ENCODE peak calls at places on chromosomes 11 and 22, in five cellular contexts. A is HepG2, C is WTC11, X is H1, Y is K562. I is an unnamed sample.

GRCh38 chr22:18085188-18085587 is 7.4 kb downstream of the PEX26 start:
- DNase-seq in A (no peak), C (no peak), X (no peak), Y (no peak), I (no peak)

GRCh38 chr11:64570341-64570740 is 20.7 kb upstream of the SLC22A12 start:
- DNase-seq in A (no peak), C (no peak), X (no peak), Y (no peak), I (no peak)

GRCh38 chr11:120525285-120526085 is 13.9 kb downstream of the GRIK4 start:
- DNase-seq in A (no peak), C (no peak), X (no peak), Y (no peak), I (no peak)

GRCh38 chr11:2173150-2173693 is 1.6 kb upstream of the TH start:
- DNase-seq in A (no peak), C (peak), X (no peak), Y (no peak), I (peak)

GRCh38 chr11:71249301-71249700 is 3.1 kb downstream of the SHANK2 start:
- DNase-seq in A (no peak), C (no peak), X (no peak), Y (no peak), I (no peak)

GRCh38 chr11:2510626-2511402 is 66.0 kb downstream of the KCNQ1 start:
- DNase-seq in A (no peak), C (peak), X (no peak), Y (peak), I (no peak)

GRCh38 chr22:21916309-21916918 is 36.2 kb downstream of the PPM1F start:
- DNase-seq in A (no peak), C (no peak), X (no peak), Y (no peak), I (no peak)

GRCh38 chr22:37533995-37534394 is 14.8 kb upstream of the CARD10 start:
- DNase-seq in A (no peak), C (no peak), X (no peak), Y (no peak), I (no peak)

GRCh38 chr11:33128739-33129138 is 32.5 kb downstream of the CSTF3 start:
- DNase-seq in A (no peak), C (no peak), X (no peak), Y (no peak), I (no peak)

GRCh38 chr11:80613630-80614029 is 1172.8 kb upstream of the TENM4 start:
- DNase-seq in A (no peak), C (no peak), X (no peak), Y (no peak), I (no peak)

GRCh38 chr22:34067031-34067430 is 146.8 kb upstream of the LARGE1 start:
- DNase-seq in A (no peak), C (no peak), X (no peak), Y (no peak), I (no peak)

GRCh38 chr11:128948583-128948982 is 5.9 kb upstream of the TP53AIP1 start:
- DNase-seq in A (no peak), C (peak), X (no peak), Y (no peak), I (peak)

GRCh38 chr11:9761441-9761945 is 97.6 kb downstream of the SWAP70 start:
- DNase-seq in A (no peak), C (no peak), X (no peak), Y (no peak), I (no peak)

GRCh38 chr11:133306019-133306418 is 226.3 kb downstream of the OPCML start:
- DNase-seq in A (no peak), C (peak), X (no peak), Y (no peak), I (peak)

GRCh38 chr11:9078113-9079041 is 13.0 kb downstream of the SCUBE2 start:
- DNase-seq in A (no peak), C (no peak), X (no peak), Y (no peak), I (peak)

GRCh38 chr11:77069336-77069968 is 2.7 kb downstream of the CAPN5 start:
- DNase-seq in A (no peak), C (no peak), X (no peak), Y (no peak), I (no peak)

GRCh38 chr22:19717691-19718254 is 3.5 kb downstream of the SEPTIN5 start:
- DNase-seq in A (no peak), C (peak), X (no peak), Y (no peak), I (peak)

GRCh38 chr22:38214248-38215056 is 12.7 kb downstream of the MAFF start:
- DNase-seq in A (no peak), C (peak), X (peak), Y (peak), I (peak)

GRCh38 chr11:125224391-125225015 is 60.0 kb downstream of the PKNOX2 start:
- DNase-seq in A (peak), C (peak), X (no peak), Y (peak), I (peak)

GRCh38 chr11:80477178-80477577 is 1036.3 kb upstream of the TENM4 start:
- DNase-seq in A (no peak), C (no peak), X (no peak), Y (no peak), I (no peak)

GRCh38 chr11:100753144-100753543 is 66.1 kb downstream of the ARHGAP42 start:
- DNase-seq in A (no peak), C (peak), X (peak), Y (no peak), I (peak)

GRCh38 chr22:23268877-23269276 is 88.6 kb downstream of the BCR start:
- DNase-seq in A (no peak), C (no peak), X (no peak), Y (peak), I (no peak)

GRCh38 chr11:11980200-11980599 is 28.2 kb downstream of the DKK3 start:
- DNase-seq in A (no peak), C (no peak), X (no peak), Y (no peak), I (no peak)

GRCh38 chr11:11978098-11978637 is 30.3 kb downstream of the DKK3 start:
- DNase-seq in A (no peak), C (no peak), X (no peak), Y (no peak), I (no peak)

GRCh38 chr11:11977206-11977938 is 31.1 kb downstream of the DKK3 start:
- DNase-seq in A (no peak), C (no peak), X (no peak), Y (no peak), I (peak)

GRCh38 chr11:11979487-11980117 is 28.8 kb downstream of the DKK3 start:
- DNase-seq in A (no peak), C (no peak), X (no peak), Y (no peak), I (no peak)

DNA sequence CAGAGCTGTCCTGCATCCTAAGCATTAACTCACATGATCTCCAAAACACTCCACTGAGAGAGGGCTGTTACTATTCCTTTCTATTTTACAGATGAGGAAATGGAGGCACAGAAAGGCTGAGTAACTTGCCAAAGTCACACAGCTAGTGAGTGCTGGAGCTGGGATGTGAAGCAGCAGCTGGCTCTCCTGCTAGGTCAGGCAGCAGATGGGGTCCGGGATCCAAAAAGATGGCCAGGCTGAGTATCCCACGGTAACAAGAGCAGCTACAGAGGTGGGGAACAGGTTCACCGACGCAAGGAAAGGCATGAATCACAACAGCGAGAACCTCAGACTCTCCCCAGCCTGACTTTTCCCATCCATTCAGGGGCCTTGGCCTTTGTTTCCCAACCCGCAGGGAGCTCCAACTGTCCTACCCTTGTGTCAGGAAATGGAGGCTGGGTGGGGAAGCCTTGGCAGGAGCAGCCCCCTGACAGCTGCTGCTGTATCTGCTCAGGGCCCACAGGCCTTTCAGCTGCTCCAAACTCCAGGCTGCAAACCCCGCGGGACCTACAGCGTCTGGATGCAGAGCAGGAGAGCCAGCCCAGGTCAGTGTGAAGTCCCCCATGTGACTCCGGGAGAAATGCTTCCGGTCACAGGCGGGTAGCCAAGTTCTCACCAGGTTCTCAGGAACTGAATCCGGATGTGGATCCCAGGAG is 29.5 kb downstream of the DKK3 start:
- DNase-seq in A (no peak), C (no peak), X (no peak), Y (no peak), I (no peak)
- TF ChIP-seq CREB1 in A (no peak), C (no peak), X (no peak), Y (no peak), I (no peak)

GRCh38 chr11:613369-613968 is 2.3 kb downstream of the IRF7 start:
- DNase-seq in A (no peak), C (peak), X (peak), Y (peak), I (peak)
- TF ChIP-seq CREB1 in A (no peak), C (no peak), X (no peak), Y (no peak), I (no peak)

GRCh38 chr22:45268958-45269844 is 15.5 kb upstream of the UPK3A start:
- DNase-seq in A (no peak), C (peak), X (no peak), Y (peak), I (peak)
- TF ChIP-seq CREB1 in A (no peak), C (no peak), X (no peak), Y (no peak), I (no peak)

DNA sequence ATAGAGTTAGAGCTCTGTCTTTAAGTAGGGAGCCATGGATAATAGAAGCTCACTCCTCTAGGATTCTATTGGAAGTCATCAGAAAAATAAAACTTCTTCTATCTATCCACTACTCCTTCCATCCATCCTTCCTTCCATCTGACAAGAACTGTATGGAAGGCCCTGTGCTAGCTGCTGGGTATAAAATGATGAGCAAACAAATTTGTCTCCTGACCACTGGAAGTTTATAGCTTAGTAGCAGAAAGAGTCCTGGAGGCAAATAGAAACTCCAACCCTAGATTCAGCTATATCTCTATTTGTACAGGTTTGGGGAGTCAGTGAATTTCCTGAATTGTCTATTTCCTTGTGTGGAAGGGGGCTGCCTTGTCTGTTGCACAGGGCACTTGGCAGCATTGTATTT is 136.6 kb downstream of the ME3 start:
- DNase-seq in A (no peak), C (no peak), X (no peak), Y (no peak), I (no peak)
- TF ChIP-seq CREB1 in A (no peak), C (no peak), X (no peak), Y (no peak), I (no peak)

GRCh38 chr11:56932572-56933235 is 56.0 kb upstream of the OR5AK2 start:
- DNase-seq in A (peak), C (no peak), X (no peak), Y (no peak), I (no peak)
- TF ChIP-seq CREB1 in A (no peak), C (no peak), X (no peak), Y (no peak), I (no peak)

DNA sequence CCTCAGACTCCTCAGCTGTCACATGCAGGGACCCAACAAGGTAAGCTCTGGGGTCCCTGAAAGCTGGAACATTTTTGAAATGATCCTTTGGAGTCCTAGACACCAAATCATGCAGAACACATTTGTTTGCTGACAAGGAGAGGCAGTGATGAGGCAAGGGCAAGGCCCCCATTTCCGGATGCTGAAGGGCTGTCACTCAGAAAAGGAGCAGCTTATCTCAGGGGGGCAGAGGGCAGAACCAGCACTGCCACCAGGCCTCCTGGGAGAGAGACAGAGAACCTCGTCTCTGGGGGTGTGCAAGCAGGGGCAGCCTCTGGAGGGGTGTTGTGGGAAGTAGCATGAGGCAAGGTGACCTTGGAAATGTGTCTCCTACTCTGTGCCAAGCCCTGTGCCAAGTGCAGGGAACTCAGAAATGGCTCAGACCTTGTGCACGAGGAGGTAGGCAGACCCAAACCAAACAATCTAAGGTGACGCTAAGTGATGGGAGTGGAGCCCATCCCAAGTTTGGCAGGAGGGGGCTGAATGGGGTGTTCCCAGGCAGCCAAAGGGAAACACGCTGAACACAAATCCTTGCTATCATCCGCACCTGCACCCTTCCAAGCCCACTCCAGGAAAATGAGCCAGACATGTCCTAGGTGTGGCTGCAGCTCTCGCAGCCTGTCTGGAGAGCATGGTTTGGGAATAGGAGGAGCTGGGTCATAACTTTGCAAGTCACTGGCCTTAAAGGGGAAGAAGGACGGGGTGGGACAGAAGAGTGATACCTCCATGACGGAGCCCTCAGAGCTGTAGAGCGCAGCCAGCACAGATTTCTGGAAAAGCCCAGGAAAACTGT is 94.2 kb downstream of the PDE2A start:
- DNase-seq in A (no peak), C (peak), X (no peak), Y (no peak), I (no peak)
- TF ChIP-seq CREB1 in A (no peak), C (no peak), X (no peak), Y (no peak), I (no peak)

GRCh38 chr11:57480409-57481137 is 20.2 kb downstream of the RTN4RL2 start:
- DNase-seq in A (peak), C (peak), X (no peak), Y (peak), I (peak)
- TF ChIP-seq CREB1 in A (no peak), C (no peak), X (no peak), Y (no peak), I (no peak)

I was measured in GM23338.